ENCODE peak calls at places on chromosomes 4 and X, in ten cellular contexts. S is iPS DF 19.7; C is osteocyte; N is upper lobe of right lung; Y is GM06990; I is NCI-H1092 treated with DMSO at 0.1 percent for 48 hours; H is NCI-H510A; U is GM13976; R is activated T-cell treated with anti-CD3 and anti-CD28 coated beads, Interleukin-2, amount 50 U/mL, for 72 hours; G is NCI-H187. K is an unnamed sample.

GRCh38 chr4:147984065-147984777 is 252.3 kb downstream of the ARHGAP10 start:
- DNase-seq in R (peak), I (peak), U (peak), H (no peak), C (no peak), N (no peak), S (peak), Y (peak), G (no peak), K (peak)

GRCh38 chr4:176538217-176538925 is 218.6 kb downstream of the SPCS3 start:
- DNase-seq in U (no peak), Y (no peak), H (no peak), I (no peak), G (no peak), S (no peak), R (no peak), C (no peak), N (no peak), K (peak)

GRCh38 chrX:111167334-111167733 is 71.3 kb downstream of the PAK3 start:
- DNase-seq in N (no peak), U (no peak), H (no peak), Y (no peak), G (no peak), C (no peak), R (no peak), S (no peak), I (no peak), K (no peak)

GRCh38 chrX:130539721-130540321 is 138.0 kb downstream of the RBMX2 start:
- DNase-seq in C (no peak), H (peak), S (no peak), Y (no peak), G (no peak), N (no peak), I (peak), R (peak), U (peak), K (peak)

GRCh38 chr4:101175896-101176676 is 171.2 kb downstream of the PPP3CA start:
- DNase-seq in U (no peak), R (no peak), G (no peak), C (no peak), S (no peak), I (no peak), Y (no peak), H (no peak), N (no peak), K (no peak)

GRCh38 chrX:44570524-44570923 is 27.9 kb upstream of the FUNDC1 start:
- DNase-seq in C (no peak), H (no peak), Y (no peak), R (no peak), I (no peak), N (no peak), U (no peak), G (no peak), S (no peak), K (peak)

GRCh38 chrX:71053217-71053621 is 14.9 kb downstream of the SNX12 start:
- DNase-seq in N (no peak), Y (no peak), C (no peak), I (no peak), G (no peak), S (peak), R (no peak), H (no peak), U (peak), K (no peak)

GRCh38 chrX:13899607-13900006 is 82.7 kb upstream of the GPM6B start:
- DNase-seq in R (no peak), H (no peak), S (no peak), C (no peak), Y (no peak), N (no peak), G (no peak), U (no peak), I (peak), K (peak)